ENCODE peak calls at places on chromosomes 3 and 15, in five cellular contexts. S, H, V, G and Z are unnamed samples.

GRCh38 chr15:73010154-73011152 is 41.8 kb upstream of the NEO1 start:
- DNase-seq in G (no peak), S (no peak), H (peak; percentile 11), V (no peak), Z (no peak)

GRCh38 chr15:44315164-44315563 is 26.6 kb downstream of the GOLM2 start:
- DNase-seq in V (no peak), G (no peak), S (no peak), H (no peak), Z (no peak)

GRCh38 chr15:31758126-31758525 is 272.2 kb upstream of the CHRNA7 start:
- DNase-seq in S (no peak), G (no peak), V (no peak), H (no peak), Z (no peak)

GRCh38 chr3:114669614-114670013 is 375.8 kb downstream of the TIGIT start:
- DNase-seq in H (no peak), V (no peak), G (no peak), S (no peak), Z (no peak)

GRCh38 chr15:64247906-64248541 is 85.2 kb upstream of the PPIB start:
- DNase-seq in V (no peak), G (no peak), H (peak; percentile 91), S (no peak), Z (peak; percentile 5)

GRCh38 chr3:121918779-121919483 is 24.7 kb downstream of the SLC15A2 start:
- DNase-seq in S (no peak), V (no peak), H (peak; percentile 73), G (peak; percentile 13), Z (no peak)

GRCh38 chr3:69105320-69105719 is 17.1 kb downstream of the LMOD3 start:
- DNase-seq in G (no peak), V (no peak), S (no peak), H (no peak), Z (no peak)

GRCh38 chr3:33063651-33064051 is 33.3 kb downstream of the GLB1 start:
- DNase-seq in V (no peak), H (no peak), S (no peak), G (no peak), Z (no peak)

GRCh38 chr15:61342390-61342789 is 113.3 kb upstream of the RORA start:
- DNase-seq in H (no peak), S (no peak), V (no peak), G (no peak), Z (no peak)

GRCh38 chr3:112097378-112097777 is 11.2 kb downstream of the C3orf52 start:
- DNase-seq in V (no peak), S (no peak), H (peak; percentile 99), G (no peak), Z (no peak)

GRCh38 chr15:95422255-95422654 is 908.2 kb upstream of the NR2F2 start:
- DNase-seq in G (no peak), V (no peak), S (no peak), H (no peak), Z (no peak)

GRCh38 chr3:31041161-31041978 is 146.9 kb upstream of the GADL1 start:
- DNase-seq in G (no peak), V (no peak), H (peak; percentile 90), S (no peak), Z (peak; percentile 11)

GRCh38 chr15:58528197-58528870 is 96.5 kb downstream of the LIPC start:
- DNase-seq in S (no peak), H (no peak), G (no peak), V (no peak), Z (no peak)

GRCh38 chr15:62797171-62797570 is 245.4 kb upstream of the TPM1 start:
- DNase-seq in S (no peak), H (no peak), V (no peak), G (no peak), Z (no peak)

GRCh38 chr3:154954750-154955149 is 125.4 kb upstream of the MME start:
- DNase-seq in H (peak; percentile 40), V (no peak), S (peak; percentile 32), G (no peak), Z (peak; percentile 40)

GRCh38 chr3:156183396-156183795 is 63.0 kb downstream of the KCNAB1 start:
- DNase-seq in S (no peak), V (no peak), H (no peak), G (no peak), Z (no peak)

GRCh38 chr3:13475871-13476590 is 4.1 kb upstream of the HDAC11 start:
- DNase-seq in H (no peak), V (no peak), G (no peak), S (no peak), Z (no peak)

GRCh38 chr3:13460341-13460736 is 19.8 kb upstream of the HDAC11 start:
- DNase-seq in G (no peak), V (no peak), H (no peak), S (no peak), Z (no peak)

GRCh38 chr3:120448707-120449650 is 1.8 kb downstream of the FSTL1 start:
- DNase-seq in H (peak; percentile 47), S (peak; percentile 43), G (no peak), V (no peak), Z (peak; percentile 47)

GRCh38 chr3:146181181-146181580 is 20.2 kb upstream of the PLOD2 start:
- DNase-seq in S (no peak), H (no peak), G (no peak), V (no peak), Z (no peak)

GRCh38 chr3:103614719-103615118 is 1179.9 kb downstream of the ZPLD1 start:
- DNase-seq in H (no peak), G (no peak), S (no peak), V (no peak), Z (no peak)

GRCh38 chr3:37801966-37802365 is 59.7 kb upstream of the CTDSPL start:
- DNase-seq in H (no peak), S (no peak), V (no peak), G (no peak), Z (no peak)

GRCh38 chr3:102605146-102605545 is 170.3 kb downstream of the ZPLD1 start:
- DNase-seq in H (peak; percentile 11), V (no peak), G (no peak), S (no peak), Z (no peak)

GRCh38 chr3:207973-208372 is 11.4 kb downstream of the CHL1 start:
- DNase-seq in H (no peak), V (no peak), G (no peak), S (no peak), Z (no peak)

GRCh38 chr3:114848087-114848486 is 299.0 kb downstream of the ZBTB20 start:
- DNase-seq in G (no peak), V (no peak), H (no peak), S (no peak), Z (no peak)

GRCh38 chr15:27828721-27829120 is 270.4 kb downstream of the OCA2 start:
- DNase-seq in S (no peak), V (no peak), G (no peak), H (no peak), Z (no peak)

GRCh38 chr3:108409791-108410190 is 100.6 kb downstream of the MYH15 start:
- DNase-seq in H (no peak), V (no peak), G (no peak), S (no peak), Z (no peak)

GRCh38 chr15:98755138-98755537 is 106.8 kb downstream of the IGF1R start:
- DNase-seq in V (no peak), G (no peak), H (peak; percentile 40), S (no peak), Z (no peak)

GRCh38 chr15:92326236-92326635 is 67.4 kb upstream of the ST8SIA2 start:
- DNase-seq in G (peak; percentile 68), H (no peak), S (no peak), V (no peak), Z (no peak)

GRCh38 chr3:191688756-191689433 is 227.9 kb downstream of the PYDC2 start:
- DNase-seq in S (peak; percentile 4), H (no peak), G (no peak), V (no peak), Z (no peak)

GRCh38 chr3:89625945-89626344 is 518.5 kb downstream of the EPHA3 start:
- DNase-seq in S (no peak), G (no peak), H (no peak), V (no peak), Z (no peak)

GRCh38 chr15:78396976-78397375 is 41.0 kb upstream of the IREB2 start:
- DNase-seq in G (no peak), H (no peak), V (peak; percentile 86), S (no peak), Z (peak; percentile 72)

DNA sequence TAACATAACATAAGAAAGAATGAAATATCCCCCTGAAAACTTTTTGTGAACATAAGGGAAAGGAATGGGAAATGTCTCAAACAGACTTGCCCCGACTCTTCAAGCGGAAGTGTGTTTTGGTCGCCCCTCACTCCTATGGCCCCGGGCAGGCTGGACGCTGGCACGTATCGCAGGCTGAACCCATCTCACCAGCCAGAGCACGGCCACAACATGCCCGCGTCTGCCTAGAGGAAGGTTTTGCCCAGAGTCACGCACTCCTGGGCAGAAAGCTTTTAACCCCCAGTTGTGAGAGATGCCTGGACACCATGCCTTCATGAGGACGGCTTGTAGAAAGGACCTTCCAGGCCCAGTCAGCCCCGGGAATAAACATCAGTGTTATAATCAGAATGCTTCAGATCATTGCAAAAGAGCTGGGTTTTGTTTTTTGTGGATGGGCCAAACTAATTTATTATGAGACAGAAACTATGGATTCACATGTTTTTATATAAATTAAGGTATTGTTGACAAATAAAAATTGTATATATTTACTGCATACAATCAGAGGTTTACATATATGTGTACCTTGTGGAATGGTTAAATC is 16.5 kb downstream of the CYFIP1 start:
- DNase-seq in V (peak; percentile 39), G (no peak), H (peak; percentile 60), S (no peak), Z (no peak)
- H3K4me3 ChIP-seq in V (no peak overlapping the region), G (no peak overlapping the region), H (no peak overlapping the region), S (no peak overlapping the region), Z (no peak overlapping the region)

GRCh38 chr15:69150336-69150735 is 10.1 kb upstream of the GLCE start:
- DNase-seq in S (no peak), H (no peak), G (no peak), V (no peak), Z (no peak)
- H3K27me3 ChIP-seq in S (peaks cover 9% of the 10 kb centered on the region), H (peaks cover 3% of the 10 kb centered on the region), G (no peaks in the 10 kb centered on the region), V (no peaks in the 10 kb centered on the region), Z (peaks cover 2% of the 10 kb centered on the region)

DNA sequence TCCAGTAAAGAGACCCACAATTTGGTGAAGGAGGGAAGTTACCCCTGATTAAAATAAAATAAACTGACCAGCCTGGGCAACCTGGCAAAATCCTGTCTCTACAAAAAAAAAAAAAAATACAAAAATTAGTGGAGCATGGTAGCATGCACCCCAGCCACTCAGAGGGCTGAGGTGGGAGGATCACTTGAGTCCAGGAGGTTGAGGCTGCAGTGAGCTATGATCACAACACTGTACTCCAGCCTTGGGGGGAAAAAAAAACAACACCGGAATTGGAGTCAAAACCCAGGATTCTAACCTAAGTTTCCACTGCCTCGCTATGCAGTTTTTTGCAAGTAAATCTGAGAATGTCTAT is 22.5 kb downstream of the DCAF1 start:
- DNase-seq in G (no peak), H (no peak), S (no peak), V (no peak), Z (no peak)
- H3K36me3 ChIP-seq in G (peaks cover 56% of the 10 kb centered on the region), H (peaks cover 12% of the 10 kb centered on the region), S (no peaks in the 10 kb centered on the region), V (peaks cover 46% of the 10 kb centered on the region), Z (peaks cover 5% of the 10 kb centered on the region)

DNA sequence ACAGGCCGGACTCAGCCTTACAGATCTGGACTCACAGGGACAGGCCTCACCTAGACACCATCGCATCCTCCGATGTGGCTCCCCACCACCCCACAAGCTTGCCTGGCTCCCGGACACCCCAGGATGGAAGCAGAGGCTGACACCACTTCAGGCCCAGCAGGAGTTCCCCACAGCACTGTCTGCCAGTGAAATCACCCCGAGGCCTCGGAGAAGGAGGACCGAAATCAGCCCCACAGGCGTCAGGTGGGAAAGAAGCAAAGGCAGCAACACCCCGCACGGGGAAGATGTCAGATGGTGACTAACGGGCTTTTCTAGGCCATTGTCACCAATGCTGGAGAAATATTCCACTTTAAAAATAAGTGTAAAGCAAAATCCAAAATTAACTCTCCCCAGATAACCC is 18.6 kb downstream of the ADCY5 start:
- DNase-seq in S (no peak), H (no peak), V (no peak), G (no peak), Z (no peak)
- H3K4me3 ChIP-seq in S (no peak overlapping the region), H (no peak overlapping the region), V (no peak overlapping the region), G (no peak overlapping the region), Z (no peak overlapping the region)